ENCODE peak calls at places on chromosomes 11 and 22, in ten cellular contexts. I is NB4, S is endodermal cell, G is progenitor cell of endocrine pancreas, W is colonic mucosa, E is transverse colon, T is right lobe of liver, V is RWPE1, R is B cell, K is cardiac fibroblast. X is an unnamed sample.

GRCh38 chr11:74134661-74135515 is 35.9 kb downstream of the C2CD3 start:
- DNase-seq in I (no peak), S (no peak), G (no peak), W (no peak), E (no peak), T (no peak), V (no peak), R (no peak), K (peak), X (no peak)

GRCh38 chr11:126290887-126291286 is 8.0 kb downstream of the TIRAP start:
- DNase-seq in I (no peak), S (no peak), G (no peak), W (no peak), E (no peak), T (no peak), V (no peak), R (no peak), K (no peak), X (no peak)

GRCh38 chr11:81278986-81279385 is 1454.7 kb downstream of the FAM181B start:
- DNase-seq in I (no peak), S (no peak), G (no peak), W (no peak), E (no peak), T (no peak), V (no peak), R (no peak), K (no peak), X (no peak)

GRCh38 chr11:72848846-72849466 is 34.7 kb downstream of the ATG16L2 start:
- DNase-seq in I (peak), S (peak), G (no peak), W (no peak), E (no peak), T (no peak), V (peak), R (no peak), K (peak), X (no peak)

GRCh38 chr11:126391970-126392637 is 36.6 kb downstream of the ST3GAL4 start:
- DNase-seq in I (peak), S (peak), G (no peak), W (no peak), E (no peak), T (no peak), V (no peak), R (no peak), K (no peak), X (no peak)

GRCh38 chr11:16511807-16512114 is 155.4 kb upstream of the SOX6 start:
- DNase-seq in I (no peak), S (no peak), G (no peak), W (no peak), E (no peak), T (no peak), V (no peak), R (no peak), K (no peak), X (no peak)

GRCh38 chr11:3816673-3817072 is 8.3 kb downstream of the PGAP2 start:
- DNase-seq in I (no peak), S (no peak), G (no peak), W (no peak), E (no peak), T (no peak), V (no peak), R (no peak), K (no peak), X (no peak)

GRCh38 chr22:29938285-29938693 is 55.3 kb downstream of the MTMR3 start:
- DNase-seq in I (no peak), S (no peak), G (no peak), W (no peak), E (no peak), T (no peak), V (no peak), R (peak), K (peak), X (no peak)

GRCh38 chr11:839875-840617 is 2.3 kb downstream of the POLR2L start:
- DNase-seq in I (no peak), S (no peak), G (no peak), W (no peak), E (no peak), T (no peak), V (no peak), R (no peak), K (no peak), X (no peak)

GRCh38 chr11:118841469-118842222 is 42.0 kb upstream of the CXCR5 start:
- DNase-seq in I (no peak), S (no peak), G (no peak), W (no peak), E (peak), T (peak), V (no peak), R (peak), K (no peak), X (no peak)

GRCh38 chr11:2990617-2991476 is 1.3 kb downstream of the NAP1L4 start:
- DNase-seq in I (peak), S (no peak), G (no peak), W (peak), E (peak), T (no peak), V (peak), R (no peak), K (no peak), X (no peak)

GRCh38 chr11:126485986-126486635 is 130.6 kb downstream of the ST3GAL4 start:
- DNase-seq in I (no peak), S (no peak), G (no peak), W (no peak), E (no peak), T (no peak), V (no peak), R (no peak), K (no peak), X (no peak)

GRCh38 chr11:94295534-94295933 is 8.8 kb upstream of the IZUMO1R start:
- DNase-seq in I (no peak), S (no peak), G (no peak), W (no peak), E (no peak), T (no peak), V (no peak), R (no peak), K (no peak), X (no peak)

GRCh38 chr22:24994070-24994763 is 41.7 kb downstream of the KIAA1671 start:
- DNase-seq in I (no peak), S (peak), G (no peak), W (peak), E (peak), T (peak), V (peak), R (no peak), K (peak), X (no peak)

GRCh38 chr22:48396091-48396784 is 1431.4 kb downstream of the BRD1 start:
- DNase-seq in I (no peak), S (no peak), G (no peak), W (no peak), E (no peak), T (no peak), V (no peak), R (no peak), K (no peak), X (no peak)

GRCh38 chr22:40178417-40179409 is 988 bp downstream of the TNRC6B start:
- DNase-seq in I (peak), S (peak), G (no peak), W (peak), E (peak), T (peak), V (no peak), R (no peak), K (peak), X (no peak)

GRCh38 chr11:17713851-17714250 is 5.5 kb upstream of the MYOD1 start:
- DNase-seq in I (no peak), S (peak), G (no peak), W (no peak), E (no peak), T (no peak), V (no peak), R (no peak), K (no peak), X (no peak)

GRCh38 chr11:112016088-112016764 is 9.0 kb upstream of the DLAT start:
- DNase-seq in I (peak), S (no peak), G (no peak), W (no peak), E (no peak), T (no peak), V (no peak), R (no peak), K (peak), X (no peak)

GRCh38 chr11:102367364-102367763 is 20.4 kb downstream of the BIRC2 start:
- DNase-seq in I (peak), S (no peak), G (no peak), W (no peak), E (no peak), T (no peak), V (no peak), R (no peak), K (peak), X (no peak)
- TF ChIP-seq CTCF in I (no peak), S (peak), G (no peak), W (no peak), E (no peak), T (no peak), V (no peak), R (peak), K (no peak), X (peak)

DNA sequence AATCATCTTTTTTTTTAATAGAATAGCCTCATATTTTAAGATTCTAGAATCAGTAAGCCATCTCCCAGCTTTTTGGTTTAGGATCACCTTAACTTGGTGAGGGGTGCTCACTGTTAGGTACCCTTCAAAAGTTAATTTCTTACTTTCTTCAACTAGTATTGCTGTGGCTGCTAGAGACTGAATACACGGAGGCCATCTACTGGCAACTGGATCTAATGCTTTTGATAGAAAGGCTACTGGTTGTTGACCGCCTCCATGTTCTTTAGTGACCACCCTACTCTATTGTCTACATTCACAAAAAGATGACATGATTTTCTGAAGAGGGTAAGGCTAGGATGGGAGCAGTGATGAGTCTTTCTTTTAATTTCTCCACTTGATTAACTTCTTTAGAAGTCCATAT is 16.7 kb upstream of the ALDH3B2 start:
- DNase-seq in I (peak), S (no peak), G (no peak), W (no peak), E (no peak), T (no peak), V (no peak), R (no peak), K (peak), X (no peak)
- TF ChIP-seq CTCF in I (peak), S (peak), G (peak), W (no peak), E (no peak), T (peak), V (peak), R (no peak), K (peak), X (peak)

GRCh38 chr11:63749624-63750023 is 19.0 kb downstream of the ZFTA start:
- DNase-seq in I (no peak), S (no peak), G (no peak), W (no peak), E (no peak), T (no peak), V (no peak), R (no peak), K (no peak), X (no peak)

GRCh38 chr11:63747006-63747405 is 21.6 kb downstream of the ZFTA start:
- DNase-seq in I (no peak), S (no peak), G (no peak), W (no peak), E (no peak), T (no peak), V (no peak), R (no peak), K (no peak), X (no peak)

GRCh38 chr11:63745304-63746170 is 23.0 kb downstream of the ZFTA start:
- DNase-seq in I (peak), S (no peak), G (no peak), W (no peak), E (no peak), T (no peak), V (no peak), R (no peak), K (peak), X (no peak)
- TF ChIP-seq CTCF in I (peak), S (no peak), G (no peak), W (no peak), E (no peak), T (peak), V (no peak), R (peak), K (no peak), X (peak)

DNA sequence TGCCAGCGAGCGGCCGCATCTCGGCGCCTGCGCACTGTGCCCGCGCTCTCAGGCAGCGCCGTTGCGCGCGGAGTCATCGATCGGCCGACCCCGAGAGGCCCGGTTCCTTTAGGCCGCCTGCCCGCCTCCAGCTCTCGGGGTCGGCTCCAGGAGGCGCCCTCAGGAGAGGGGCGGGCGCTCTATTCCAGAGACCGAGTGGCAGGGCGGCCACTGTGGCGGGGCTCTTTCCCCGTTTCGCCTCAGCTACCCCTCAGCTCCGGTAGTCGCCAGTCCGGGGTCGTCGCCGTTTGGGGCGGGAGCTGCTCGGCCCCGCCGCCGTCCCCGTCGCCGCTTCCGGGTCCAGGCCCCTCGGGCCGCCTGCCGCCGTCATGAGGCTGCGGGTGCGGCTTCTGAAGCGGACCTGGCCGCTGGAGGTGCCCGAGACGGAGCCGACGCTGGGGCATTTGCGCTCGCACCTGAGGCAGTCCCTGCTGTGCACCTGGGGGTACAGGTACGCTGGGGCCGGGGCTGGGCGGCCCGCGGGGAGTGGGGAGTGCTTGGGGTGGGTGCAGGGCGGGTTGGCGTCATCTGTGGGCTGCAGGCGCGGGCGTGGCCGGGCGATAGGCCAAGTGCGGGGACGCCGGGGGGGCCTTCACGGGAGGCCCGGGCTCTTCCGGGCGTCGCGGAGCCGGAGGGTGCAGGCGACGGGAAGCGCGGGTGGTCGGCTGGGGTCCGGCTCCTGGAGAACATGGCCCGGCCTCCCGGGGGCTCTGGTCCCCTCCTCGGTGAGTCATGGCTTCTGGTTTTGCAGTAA is at the start of gene FBXO7:
- DNase-seq in I (peak), S (peak), G (peak), W (peak), E (peak), T (peak), V (peak), R (peak), K (peak), X (peak)
- TF ChIP-seq CTCF in I (no peak), S (peak), G (peak), W (no peak), E (peak), T (peak), V (peak), R (peak), K (peak), X (peak)

GRCh38 chr22:22694106-22694505 is 49.7 kb downstream of the GGTLC2 start:
- DNase-seq in I (no peak), S (no peak), G (no peak), W (no peak), E (no peak), T (no peak), V (no peak), R (no peak), K (no peak), X (no peak)

GRCh38 chr22:22691716-22692701 is 47.6 kb downstream of the GGTLC2 start:
- DNase-seq in I (peak), S (no peak), G (no peak), W (no peak), E (no peak), T (no peak), V (no peak), R (no peak), K (peak), X (peak)

GRCh38 chr22:22693531-22693884 is 49.1 kb downstream of the GGTLC2 start:
- DNase-seq in I (no peak), S (no peak), G (no peak), W (no peak), E (no peak), T (no peak), V (no peak), R (no peak), K (no peak), X (no peak)

GRCh38 chr22:22691055-22691454 is 46.6 kb downstream of the GGTLC2 start:
- DNase-seq in I (no peak), S (no peak), G (no peak), W (no peak), E (no peak), T (no peak), V (no peak), R (no peak), K (no peak), X (peak)

GRCh38 chr22:22692707-22693530 is 48.5 kb downstream of the GGTLC2 start:
- DNase-seq in I (peak), S (peak), G (peak), W (peak), E (peak), T (peak), V (peak), R (peak), K (peak), X (peak)
- TF ChIP-seq CTCF in I (peak), S (peak), G (peak), W (peak), E (peak), T (peak), V (peak), R (peak), K (peak), X (peak)

DNA sequence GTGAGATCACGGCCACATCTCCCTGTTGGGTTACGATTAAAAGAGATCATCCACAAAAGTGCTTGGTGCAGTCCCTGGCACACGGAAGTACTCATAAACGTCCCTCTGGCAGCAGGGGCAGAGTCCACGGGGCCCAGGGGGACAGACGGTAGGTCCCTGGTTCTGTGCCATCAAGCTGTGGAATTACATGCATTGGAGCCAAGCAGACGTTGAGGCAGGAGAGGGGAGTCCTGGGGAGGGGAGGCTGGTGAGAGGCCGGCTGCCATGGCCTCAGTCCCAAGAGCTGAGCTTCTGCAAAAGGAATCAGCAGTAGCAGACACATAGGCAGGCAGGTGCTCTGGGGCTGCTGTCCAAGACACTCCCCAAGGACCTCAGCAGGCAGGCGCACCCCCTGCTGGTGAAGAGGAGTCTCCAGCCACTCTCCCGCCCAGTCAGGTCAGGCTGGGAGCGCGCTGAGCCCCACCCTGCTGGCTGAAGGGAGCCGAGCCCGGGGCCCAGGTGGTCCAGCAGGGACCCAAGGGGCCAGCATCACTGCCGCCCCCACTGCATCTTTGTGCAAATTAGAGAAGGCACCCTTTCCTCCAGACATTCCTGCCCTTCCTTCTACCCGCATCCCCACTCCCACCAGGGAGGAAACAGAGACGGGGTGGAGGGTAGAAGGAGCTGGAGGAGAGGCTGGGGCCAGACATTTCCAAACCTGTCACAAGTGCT is 7.6 kb upstream of the KCTD17 start:
- DNase-seq in I (peak), S (peak), G (peak), W (peak), E (peak), T (peak), V (no peak), R (peak), K (peak), X (no peak)
- TF ChIP-seq CTCF in I (peak), S (peak), G (peak), W (peak), E (peak), T (peak), V (peak), R (peak), K (peak), X (peak)

GRCh38 chr11:68842427-68843051 is 823 bp upstream of the CPT1A start:
- DNase-seq in I (no peak), S (no peak), G (no peak), W (no peak), E (no peak), T (no peak), V (no peak), R (no peak), K (no peak), X (no peak)

GRCh38 chr11:68844801-68845200 is 3.1 kb upstream of the CPT1A start:
- DNase-seq in I (no peak), S (no peak), G (no peak), W (no peak), E (no peak), T (no peak), V (no peak), R (no peak), K (no peak), X (no peak)

GRCh38 chr11:68844376-68844775 is 2.7 kb upstream of the CPT1A start:
- DNase-seq in I (peak), S (no peak), G (no peak), W (no peak), E (no peak), T (no peak), V (no peak), R (no peak), K (no peak), X (no peak)

GRCh38 chr11:68843052-68843561 is 1.4 kb upstream of the CPT1A start:
- DNase-seq in I (peak), S (peak), G (no peak), W (peak), E (peak), T (no peak), V (no peak), R (no peak), K (peak), X (no peak)

DNA sequence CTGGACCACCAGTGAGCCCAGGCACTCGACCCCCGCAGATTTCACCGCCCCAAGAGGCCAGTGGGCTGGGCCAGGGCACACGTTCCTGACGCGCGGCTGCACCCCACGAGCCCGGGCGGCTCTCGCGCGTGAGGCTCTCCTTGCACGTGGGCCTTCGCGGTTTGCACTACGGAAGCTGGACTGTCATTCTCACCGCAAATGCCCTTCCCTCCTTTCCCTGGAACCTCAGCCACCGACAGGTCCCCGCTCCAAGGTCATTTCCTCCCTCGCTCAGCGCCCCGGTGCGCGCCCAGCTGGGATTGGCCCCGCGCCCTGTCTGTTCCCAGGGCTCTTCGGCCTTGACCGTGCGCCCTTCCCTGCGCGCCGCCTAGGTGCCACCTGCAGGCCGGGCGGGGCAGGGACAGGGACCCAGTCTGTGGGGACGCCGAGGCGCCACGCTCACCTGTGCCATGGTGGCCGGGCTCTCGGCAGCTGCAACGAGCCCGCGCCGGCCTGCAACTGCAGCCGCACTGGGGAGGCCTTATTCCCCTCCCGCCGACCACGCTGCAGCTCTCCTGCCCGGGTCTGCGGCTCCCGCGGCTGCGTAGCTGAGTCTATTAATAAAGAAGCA is 2.1 kb upstream of the CPT1A start:
- DNase-seq in I (peak), S (peak), G (peak), W (peak), E (peak), T (peak), V (peak), R (peak), K (peak), X (no peak)
- TF ChIP-seq CTCF in I (peak), S (peak), G (peak), W (peak), E (peak), T (peak), V (peak), R (peak), K (no peak), X (peak)

X was measured in chondrocyte.